ENCODE peak calls at places on chromosomes 6 and 20, in six cellular contexts. X is stimulated activated naive B cell treated with anti-CD40 and anti-IgM and Interleukin-4, amounts not matched to agents 10 μg/mL and 1 μg/mL and 100 μg/mL, for 72 hours; A is T-cell; V is lower leg skin; I is small intestine; Z is BJ. U is an unnamed sample.
A peak's percentile ranks its signal among the peaks of the same experiment; 100 is the strongest.

GRCh38 chr6:57173056-57173885 is 1.1 kb downstream of the BAG2 start:
- DNase-seq in V (no peak), A (peak; percentile 34), X (no peak), Z (no peak), I (peak; percentile 8), U (peak; percentile 28)

GRCh38 chr6:160238234-160238633 is 20.4 kb downstream of the SLC22A2 start:
- DNase-seq in Z (no peak), A (no peak), I (peak; percentile 48), V (no peak), X (no peak), U (no peak)

GRCh38 chr20:62844182-62844581 is 17.4 kb downstream of the TCFL5 start:
- DNase-seq in A (no peak), I (no peak), X (no peak), V (no peak), Z (no peak), U (no peak)

GRCh38 chr6:26122402-26122792 is 35.2 kb downstream of the HFE start:
- DNase-seq in A (no peak), Z (no peak), X (peak; percentile 12), I (no peak), V (no peak), U (peak; percentile 56)

GRCh38 chr6:106614592-106615301 is 14.6 kb downstream of the RTN4IP1 start:
- DNase-seq in V (no peak), A (no peak), X (no peak), Z (no peak), I (no peak), U (no peak)

GRCh38 chr6:137707590-137708360 is 159.3 kb upstream of the TNFAIP3 start:
- DNase-seq in I (peak; percentile 93), A (peak; percentile 95), X (peak; percentile 70), V (peak; percentile 89), Z (no peak), U (peak; percentile 78)

GRCh38 chr6:7479801-7480266 is 61.6 kb upstream of the DSP start:
- DNase-seq in I (peak; percentile 98), Z (no peak), X (no peak), V (no peak), A (no peak), U (no peak)

GRCh38 chr20:41318271-41318649 is 729 bp upstream of the ZHX3 start:
- DNase-seq in V (peak; percentile 15), Z (no peak), A (no peak), I (peak; percentile 86), X (no peak), U (no peak)

GRCh38 chr20:45058168-45058850 is 42.6 kb downstream of the KCNS1 start:
- DNase-seq in V (no peak), X (no peak), A (no peak), I (no peak), Z (no peak), U (no peak)

GRCh38 chr20:57316795-57317201 is 12.8 kb upstream of the SPO11 start:
- DNase-seq in A (no peak), Z (no peak), I (no peak), X (no peak), V (no peak), U (no peak)

GRCh38 chr6:139533573-139534471 is 159.4 kb upstream of the CITED2 start:
- DNase-seq in I (peak; percentile 91), V (no peak), Z (peak; percentile 55), A (no peak), X (no peak), U (no peak)

GRCh38 chr6:82702574-82702973 is 339.0 kb downstream of the TPBG start:
- DNase-seq in V (no peak), I (no peak), A (no peak), Z (no peak), X (no peak), U (no peak)

GRCh38 chr6:17478223-17478907 is 85.0 kb downstream of the CAP2 start:
- DNase-seq in A (no peak), X (no peak), I (peak; percentile 52), V (peak; percentile 29), Z (no peak), U (no peak)

GRCh38 chr6:154230390-154230789 is 126.2 kb downstream of the IPCEF1 start:
- DNase-seq in X (no peak), A (no peak), V (no peak), I (no peak), Z (no peak), U (no peak)

GRCh38 chr6:30740993-30741784 is 1.3 kb downstream of the FLOT1 start:
- DNase-seq in V (no peak), X (no peak), Z (no peak), A (no peak), I (no peak), U (no peak)

GRCh38 chr6:87682310-87682709 is 19.7 kb downstream of the AKIRIN2 start:
- DNase-seq in X (no peak), A (no peak), Z (no peak), V (no peak), I (no peak), U (no peak)

GRCh38 chr20:49505518-49505917 is 23.1 kb upstream of the KCNB1 start:
- DNase-seq in X (no peak), A (no peak), V (no peak), Z (no peak), I (no peak), U (peak; percentile 97)

GRCh38 chr20:60718743-60719142 is 533.3 kb upstream of the CDH4 start:
- DNase-seq in V (no peak), I (no peak), Z (no peak), X (no peak), A (no peak), U (peak; percentile 56)

GRCh38 chr20:16978497-16978896 is 230.3 kb downstream of the OTOR start:
- DNase-seq in Z (no peak), A (no peak), V (no peak), X (no peak), I (no peak), U (no peak)

GRCh38 chr20:53337419-53338101 is 256.1 kb downstream of the ZNF217 start:
- DNase-seq in V (no peak), I (peak; percentile 50), Z (no peak), X (no peak), A (no peak), U (no peak)

GRCh38 chr6:85389180-85389797 is 60.6 kb upstream of the NT5E start:
- DNase-seq in A (no peak), X (no peak), I (peak; percentile 78), Z (no peak), V (no peak), U (no peak)